ENCODE peak calls at places on chromosomes 12 and 14, in four cellular contexts. Z, T, A and V are unnamed samples.

GRCh38 chr12:46459881-46460545 is 87.4 kb upstream of the SLC38A2 start:
- DNase-seq in A (no peak), Z (no peak), T (no peak), V (no peak)

GRCh38 chr12:65156366-65156831 is 13.0 kb upstream of the LEMD3 start:
- DNase-seq in A (no peak), Z (no peak), T (no peak), V (no peak)

GRCh38 chr12:30296486-30296885 is 399.2 kb downstream of the IPO8 start:
- DNase-seq in A (no peak), Z (no peak), T (no peak), V (no peak)

GRCh38 chr14:100734031-100734990 is 7.6 kb downstream of the DLK1 start:
- DNase-seq in A (no peak), T (no peak), Z (no peak), V (no peak)

GRCh38 chr14:25896777-25897176 is 701.1 kb downstream of the NOVA1 start:
- DNase-seq in T (no peak), A (no peak), Z (no peak), V (no peak)

GRCh38 chr14:90523544-90523943 is 126.7 kb downstream of the CALM1 start:
- DNase-seq in T (no peak), A (no peak), Z (no peak), V (no peak)

GRCh38 chr14:69101331-69101826 is 51.5 kb downstream of the DCAF5 start:
- DNase-seq in T (no peak), Z (no peak), A (no peak), V (no peak)

GRCh38 chr14:64612021-64612380 is 62.2 kb downstream of the PPP1R36 start:
- DNase-seq in Z (no peak), T (no peak), A (no peak), V (no peak)

GRCh38 chr12:101490286-101490920 is 15.3 kb downstream of the SPIC start:
- DNase-seq in Z (peak), A (no peak), T (no peak), V (no peak)

GRCh38 chr12:119180380-119181040 is 1.8 kb downstream of the HSPB8 start:
- DNase-seq in A (no peak), Z (no peak), T (no peak), V (no peak)

GRCh38 chr12:104866286-104866685 is 91.8 kb downstream of the SLC41A2 start:
- DNase-seq in T (no peak), A (no peak), Z (no peak), V (no peak)